ENCODE peak calls at places on chromosomes 1 and 21, in five cellular contexts. One of them, this sample, is unnamed.

GRCh38 chr1:22673486-22674409 is 20.7 kb downstream of the C1QB start:
- DNase-seq in dorsolateral prefrontal cortex: peak; percentile 57
- DNase-seq in activated CD8-positive, alpha-beta T cell treated with anti-CD3 and anti-CD28 coated beads for 36 hours: peak; percentile 52
- DNase-seq in AG09319: peak; percentile 23
- DNase-seq in CD8-positive, alpha-beta T cell: no peak
- DNase-seq in this sample: peak; percentile 66

GRCh38 chr21:42668620-42669019 is 15.2 kb downstream of the PDE9A start:
- DNase-seq in dorsolateral prefrontal cortex: no peak
- DNase-seq in activated CD8-positive, alpha-beta T cell treated with anti-CD3 and anti-CD28 coated beads for 36 hours: no peak
- DNase-seq in AG09319: no peak
- DNase-seq in CD8-positive, alpha-beta T cell: no peak
- DNase-seq in this sample: no peak

GRCh38 chr1:34806396-34806795 is 13.6 kb downstream of the GJA4 start:
- DNase-seq in dorsolateral prefrontal cortex: no peak
- DNase-seq in activated CD8-positive, alpha-beta T cell treated with anti-CD3 and anti-CD28 coated beads for 36 hours: no peak
- DNase-seq in AG09319: no peak
- DNase-seq in CD8-positive, alpha-beta T cell: no peak
- DNase-seq in this sample: no peak

GRCh38 chr1:20726932-20727745 is 5.4 kb downstream of the SH2D5 start:
- DNase-seq in dorsolateral prefrontal cortex: no peak
- DNase-seq in activated CD8-positive, alpha-beta T cell treated with anti-CD3 and anti-CD28 coated beads for 36 hours: no peak
- DNase-seq in AG09319: no peak
- DNase-seq in CD8-positive, alpha-beta T cell: no peak
- DNase-seq in this sample: no peak

GRCh38 chr1:169015464-169015863 is 91.0 kb upstream of the ATP1B1 start:
- DNase-seq in dorsolateral prefrontal cortex: no peak
- DNase-seq in activated CD8-positive, alpha-beta T cell treated with anti-CD3 and anti-CD28 coated beads for 36 hours: no peak
- DNase-seq in AG09319: no peak
- DNase-seq in CD8-positive, alpha-beta T cell: no peak
- DNase-seq in this sample: no peak

GRCh38 chr1:9652379-9653194 is 1.1 kb downstream of the PIK3CD start:
- DNase-seq in dorsolateral prefrontal cortex: peak; percentile 9
- DNase-seq in activated CD8-positive, alpha-beta T cell treated with anti-CD3 and anti-CD28 coated beads for 36 hours: peak; percentile 72
- DNase-seq in AG09319: no peak
- DNase-seq in CD8-positive, alpha-beta T cell: peak; percentile 65
- DNase-seq in this sample: peak; percentile 74

GRCh38 chr1:41390573-41390972 is 29.3 kb downstream of the FOXO6 start:
- DNase-seq in dorsolateral prefrontal cortex: no peak
- DNase-seq in activated CD8-positive, alpha-beta T cell treated with anti-CD3 and anti-CD28 coated beads for 36 hours: no peak
- DNase-seq in AG09319: no peak
- DNase-seq in CD8-positive, alpha-beta T cell: no peak
- DNase-seq in this sample: no peak

GRCh38 chr1:232590742-232591082 is 39.2 kb downstream of the SIPA1L2 start:
- DNase-seq in dorsolateral prefrontal cortex: no peak
- DNase-seq in activated CD8-positive, alpha-beta T cell treated with anti-CD3 and anti-CD28 coated beads for 36 hours: no peak
- DNase-seq in AG09319: no peak
- DNase-seq in CD8-positive, alpha-beta T cell: no peak
- DNase-seq in this sample: no peak

GRCh38 chr1:186715887-186716809 is 35.9 kb upstream of the PTGS2 start:
- DNase-seq in dorsolateral prefrontal cortex: no peak
- DNase-seq in activated CD8-positive, alpha-beta T cell treated with anti-CD3 and anti-CD28 coated beads for 36 hours: no peak
- DNase-seq in AG09319: peak; percentile 20
- DNase-seq in CD8-positive, alpha-beta T cell: no peak
- DNase-seq in this sample: no peak

GRCh38 chr1:58033311-58033710 is 513.2 kb downstream of the OMA1 start:
- DNase-seq in dorsolateral prefrontal cortex: no peak
- DNase-seq in activated CD8-positive, alpha-beta T cell treated with anti-CD3 and anti-CD28 coated beads for 36 hours: no peak
- DNase-seq in AG09319: no peak
- DNase-seq in CD8-positive, alpha-beta T cell: no peak
- DNase-seq in this sample: no peak

GRCh38 chr1:116908266-116908665 is 1.4 kb upstream of the PTGFRN start:
- DNase-seq in dorsolateral prefrontal cortex: no peak
- DNase-seq in activated CD8-positive, alpha-beta T cell treated with anti-CD3 and anti-CD28 coated beads for 36 hours: no peak
- DNase-seq in AG09319: no peak
- DNase-seq in CD8-positive, alpha-beta T cell: no peak
- DNase-seq in this sample: no peak

GRCh38 chr1:170126691-170127090 is 19.1 kb upstream of the NTMT2 start:
- DNase-seq in dorsolateral prefrontal cortex: no peak
- DNase-seq in activated CD8-positive, alpha-beta T cell treated with anti-CD3 and anti-CD28 coated beads for 36 hours: no peak
- DNase-seq in AG09319: peak; percentile 67
- DNase-seq in CD8-positive, alpha-beta T cell: no peak
- DNase-seq in this sample: peak; percentile 46
- TF ChIP-seq CTCF in dorsolateral prefrontal cortex: no peak
- TF ChIP-seq CTCF in activated CD8-positive, alpha-beta T cell treated with anti-CD3 and anti-CD28 coated beads for 36 hours: no peak
- TF ChIP-seq CTCF in AG09319: peak; percentile 41
- TF ChIP-seq CTCF in CD8-positive, alpha-beta T cell: no peak
- TF ChIP-seq CTCF in this sample: no peak

GRCh38 chr1:102190429-102190828 is 193.7 kb upstream of the OLFM3 start:
- DNase-seq in dorsolateral prefrontal cortex: no peak
- DNase-seq in activated CD8-positive, alpha-beta T cell treated with anti-CD3 and anti-CD28 coated beads for 36 hours: no peak
- DNase-seq in AG09319: no peak
- DNase-seq in CD8-positive, alpha-beta T cell: no peak
- DNase-seq in this sample: no peak

GRCh38 chr1:102186541-102186940 is 189.8 kb upstream of the OLFM3 start:
- DNase-seq in dorsolateral prefrontal cortex: no peak
- DNase-seq in activated CD8-positive, alpha-beta T cell treated with anti-CD3 and anti-CD28 coated beads for 36 hours: no peak
- DNase-seq in AG09319: no peak
- DNase-seq in CD8-positive, alpha-beta T cell: no peak
- DNase-seq in this sample: no peak

DNA sequence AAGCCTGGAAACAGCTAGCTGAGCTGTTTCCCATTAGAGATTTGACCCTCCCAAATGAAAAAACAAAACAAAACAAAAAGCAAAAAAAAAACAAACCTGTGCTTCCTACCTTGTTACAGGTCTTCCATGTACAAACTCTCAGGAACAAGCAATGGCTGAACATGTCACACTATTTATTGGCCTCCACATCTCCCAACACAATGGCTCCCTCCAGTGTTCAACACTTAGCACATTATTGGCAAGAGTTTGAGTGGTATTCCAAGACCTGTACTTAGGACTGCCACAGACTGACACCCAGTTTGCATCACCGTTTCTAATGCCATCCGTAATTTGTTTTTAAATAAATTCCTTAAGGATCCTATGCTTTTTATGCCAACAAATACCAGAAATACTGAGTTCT is 195.0 kb upstream of the OLFM3 start:
- DNase-seq in dorsolateral prefrontal cortex: no peak
- DNase-seq in activated CD8-positive, alpha-beta T cell treated with anti-CD3 and anti-CD28 coated beads for 36 hours: peak; percentile 5
- DNase-seq in AG09319: no peak
- DNase-seq in CD8-positive, alpha-beta T cell: no peak
- DNase-seq in this sample: peak; percentile 6
- TF ChIP-seq CTCF in dorsolateral prefrontal cortex: peak; percentile 39
- TF ChIP-seq CTCF in activated CD8-positive, alpha-beta T cell treated with anti-CD3 and anti-CD28 coated beads for 36 hours: no peak
- TF ChIP-seq CTCF in AG09319: no peak
- TF ChIP-seq CTCF in CD8-positive, alpha-beta T cell: no peak
- TF ChIP-seq CTCF in this sample: peak; percentile 40

DNA sequence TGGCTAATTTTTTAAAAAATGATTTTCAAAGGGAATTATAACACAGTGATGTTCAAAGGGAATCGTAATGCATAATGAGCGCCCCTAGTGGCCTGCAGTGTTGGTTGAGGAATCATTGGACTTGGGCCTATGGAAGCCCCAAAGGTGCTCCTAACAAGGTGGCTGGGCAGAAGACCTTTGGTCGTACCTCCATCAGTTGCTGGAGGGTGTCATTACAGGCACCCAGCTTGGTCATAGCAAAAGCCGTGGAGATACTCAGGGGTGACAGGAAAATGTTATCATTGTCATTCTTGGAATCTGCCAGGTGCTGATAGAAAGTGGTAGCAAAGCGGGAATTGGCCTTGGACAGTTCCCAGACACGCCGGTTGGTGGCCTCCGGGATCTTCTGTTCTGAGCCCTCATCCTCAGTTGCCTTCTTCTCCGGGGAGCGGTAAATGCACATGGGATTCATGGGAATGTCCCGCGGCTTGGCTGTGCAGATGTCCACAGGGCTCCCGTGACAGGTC is 2.7 kb downstream of the SERPINC1 start:
- DNase-seq in dorsolateral prefrontal cortex: no peak
- DNase-seq in activated CD8-positive, alpha-beta T cell treated with anti-CD3 and anti-CD28 coated beads for 36 hours: peak; percentile 54
- DNase-seq in AG09319: no peak
- DNase-seq in CD8-positive, alpha-beta T cell: no peak
- DNase-seq in this sample: peak; percentile 58
- TF ChIP-seq CTCF in dorsolateral prefrontal cortex: no peak
- TF ChIP-seq CTCF in activated CD8-positive, alpha-beta T cell treated with anti-CD3 and anti-CD28 coated beads for 36 hours: peak; percentile 62
- TF ChIP-seq CTCF in AG09319: peak; percentile 36
- TF ChIP-seq CTCF in CD8-positive, alpha-beta T cell: peak; percentile 31
- TF ChIP-seq CTCF in this sample: peak; percentile 49

DNA sequence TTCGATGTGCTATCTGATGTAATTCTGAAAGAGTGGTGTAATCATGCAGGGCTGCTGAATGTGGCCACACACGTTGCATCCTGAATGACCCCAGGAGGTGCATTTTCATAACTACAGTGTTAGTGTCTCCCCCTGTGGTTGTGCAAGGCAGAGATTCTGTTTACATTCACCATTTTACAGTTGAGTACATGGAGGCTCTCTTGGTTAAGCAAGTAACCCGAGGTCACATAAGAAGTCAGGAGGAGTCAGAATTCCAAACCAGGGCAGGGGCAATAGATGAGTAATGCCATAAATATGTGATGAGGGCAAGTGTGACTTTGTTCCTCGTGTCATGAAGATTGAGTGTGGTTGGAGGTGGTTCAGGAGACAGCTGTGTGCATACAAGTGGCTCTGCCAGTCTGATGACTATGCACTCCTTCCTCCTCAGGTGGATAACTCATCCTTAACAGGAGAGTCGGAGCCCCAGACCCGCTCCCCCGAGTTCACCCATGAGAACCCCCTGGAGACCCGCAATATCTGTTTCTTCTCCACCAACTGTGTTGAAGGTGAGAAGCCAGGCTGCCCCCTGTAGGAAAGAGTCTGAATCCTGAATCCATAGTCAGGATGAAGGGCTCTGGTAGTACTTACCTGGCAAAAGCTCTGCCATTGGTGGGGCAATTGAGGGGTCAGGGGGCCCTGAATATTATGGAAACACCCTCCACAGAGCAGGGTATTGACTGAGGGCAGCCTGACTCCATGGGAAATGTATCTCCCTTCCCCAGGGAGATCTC is 9.3 kb downstream of the ATP1A2 start:
- DNase-seq in dorsolateral prefrontal cortex: no peak
- DNase-seq in activated CD8-positive, alpha-beta T cell treated with anti-CD3 and anti-CD28 coated beads for 36 hours: no peak
- DNase-seq in AG09319: no peak
- DNase-seq in CD8-positive, alpha-beta T cell: no peak
- DNase-seq in this sample: no peak
- TF ChIP-seq CTCF in dorsolateral prefrontal cortex: no peak
- TF ChIP-seq CTCF in activated CD8-positive, alpha-beta T cell treated with anti-CD3 and anti-CD28 coated beads for 36 hours: no peak
- TF ChIP-seq CTCF in AG09319: no peak
- TF ChIP-seq CTCF in CD8-positive, alpha-beta T cell: no peak
- TF ChIP-seq CTCF in this sample: no peak

GRCh38 chr1:217891966-217892365 is 260.8 kb downstream of the SPATA17 start:
- DNase-seq in dorsolateral prefrontal cortex: no peak
- DNase-seq in activated CD8-positive, alpha-beta T cell treated with anti-CD3 and anti-CD28 coated beads for 36 hours: no peak
- DNase-seq in AG09319: no peak
- DNase-seq in CD8-positive, alpha-beta T cell: no peak
- DNase-seq in this sample: no peak

GRCh38 chr1:217892750-217893149 is 261.6 kb downstream of the SPATA17 start:
- DNase-seq in dorsolateral prefrontal cortex: no peak
- DNase-seq in activated CD8-positive, alpha-beta T cell treated with anti-CD3 and anti-CD28 coated beads for 36 hours: no peak
- DNase-seq in AG09319: no peak
- DNase-seq in CD8-positive, alpha-beta T cell: no peak
- DNase-seq in this sample: no peak

DNA sequence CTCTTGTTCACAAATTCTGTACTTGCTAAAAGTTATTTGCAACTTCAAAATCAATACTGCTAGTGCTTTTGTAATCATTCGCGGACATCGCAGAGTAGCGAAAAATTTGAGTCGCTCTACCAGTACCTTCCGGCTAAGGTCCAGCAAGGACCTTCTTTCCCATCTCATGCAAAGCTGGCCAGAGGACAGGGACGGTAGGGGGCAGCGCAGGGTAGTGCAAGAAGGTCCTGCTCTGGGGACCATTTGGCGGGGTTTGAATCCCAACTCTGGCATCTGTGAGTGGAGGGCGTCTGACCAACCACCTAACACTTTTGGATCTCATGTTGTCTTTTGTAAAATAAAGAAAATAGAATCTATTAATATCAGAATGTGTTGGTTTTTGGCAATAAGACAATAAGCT is 258.3 kb downstream of the SPATA17 start:
- DNase-seq in dorsolateral prefrontal cortex: no peak
- DNase-seq in activated CD8-positive, alpha-beta T cell treated with anti-CD3 and anti-CD28 coated beads for 36 hours: peak; percentile 3
- DNase-seq in AG09319: no peak
- DNase-seq in CD8-positive, alpha-beta T cell: no peak
- DNase-seq in this sample: no peak
- TF ChIP-seq CTCF in dorsolateral prefrontal cortex: no peak
- TF ChIP-seq CTCF in activated CD8-positive, alpha-beta T cell treated with anti-CD3 and anti-CD28 coated beads for 36 hours: no peak
- TF ChIP-seq CTCF in AG09319: no peak
- TF ChIP-seq CTCF in CD8-positive, alpha-beta T cell: no peak
- TF ChIP-seq CTCF in this sample: peak; percentile 16